ENCODE peak calls at places on chromosomes 5 and 9, in eight cellular contexts. U is coronary artery, C is body of pancreas, H is IMR-90, F is HL-60, Q is K562, W is prostate gland, D is epithelial cell of proximal tubule. Y is an unnamed sample.
A peak's percentile ranks its signal among the peaks of the same experiment; 100 is the strongest.

GRCh38 chr5:14491505-14491904 is 90.1 kb upstream of the OTULINL start:
- DNase-seq in U (no peak), C (no peak), H (peak; percentile 75), F (peak; percentile 37), Q (no peak), W (no peak), D (no peak), Y (peak; percentile 57)

GRCh38 chr9:86350006-86350755 is 4.0 kb downstream of the TUT7 start:
- DNase-seq in U (no peak), C (no peak), H (no peak), F (peak; percentile 30), Q (no peak), W (no peak), D (no peak), Y (no peak)

GRCh38 chr9:101736723-101737122 is 1.7 kb downstream of the GRIN3A start:
- DNase-seq in U (no peak), C (no peak), H (no peak), F (no peak), Q (no peak), W (no peak), D (no peak), Y (no peak)

GRCh38 chr9:133995012-133995896 is 3.1 kb upstream of the VAV2 start:
- DNase-seq in U (no peak), C (no peak), H (no peak), F (no peak), Q (no peak), W (no peak), D (no peak), Y (no peak)

GRCh38 chr9:96854073-96854876 is at the start of gene ZNF782:
- DNase-seq in U (peak; percentile 96), C (peak; percentile 96), H (peak; percentile 93), F (peak; percentile 91), Q (peak; percentile 93), W (peak; percentile 92), D (peak; percentile 54), Y (peak; percentile 95)

GRCh38 chr5:180135128-180135955 is 63.8 kb upstream of the RNF130 start:
- DNase-seq in U (peak; percentile 57), C (peak; percentile 39), H (peak; percentile 79), F (peak; percentile 67), Q (no peak), W (no peak), D (peak; percentile 26), Y (peak; percentile 57)

GRCh38 chr9:134983506-134984371 is 66.0 kb upstream of the FCN1 start:
- DNase-seq in U (no peak), C (no peak), H (no peak), F (no peak), Q (no peak), W (no peak), D (no peak), Y (no peak)

GRCh38 chr9:16029056-16029615 is 476.3 kb downstream of the CCDC171 start:
- DNase-seq in U (no peak), C (no peak), H (peak; percentile 63), F (no peak), Q (no peak), W (no peak), D (no peak), Y (peak; percentile 62)

GRCh38 chr9:36798350-36799065 is 225.8 kb downstream of the MELK start:
- DNase-seq in U (no peak), C (no peak), H (no peak), F (no peak), Q (peak; percentile 18), W (no peak), D (no peak), Y (no peak)

GRCh38 chr5:392431-392988 is 50.5 kb upstream of the EXOC3 start:
- DNase-seq in U (peak; percentile 59), C (peak; percentile 1), H (peak; percentile 58), F (peak; percentile 91), Q (peak; percentile 8), W (no peak), D (no peak), Y (peak; percentile 42)

GRCh38 chr5:167916706-167917105 is 374.7 kb upstream of the WWC1 start:
- DNase-seq in U (no peak), C (peak; percentile 18), H (peak; percentile 21), F (no peak), Q (no peak), W (no peak), D (no peak), Y (no peak)

DNA sequence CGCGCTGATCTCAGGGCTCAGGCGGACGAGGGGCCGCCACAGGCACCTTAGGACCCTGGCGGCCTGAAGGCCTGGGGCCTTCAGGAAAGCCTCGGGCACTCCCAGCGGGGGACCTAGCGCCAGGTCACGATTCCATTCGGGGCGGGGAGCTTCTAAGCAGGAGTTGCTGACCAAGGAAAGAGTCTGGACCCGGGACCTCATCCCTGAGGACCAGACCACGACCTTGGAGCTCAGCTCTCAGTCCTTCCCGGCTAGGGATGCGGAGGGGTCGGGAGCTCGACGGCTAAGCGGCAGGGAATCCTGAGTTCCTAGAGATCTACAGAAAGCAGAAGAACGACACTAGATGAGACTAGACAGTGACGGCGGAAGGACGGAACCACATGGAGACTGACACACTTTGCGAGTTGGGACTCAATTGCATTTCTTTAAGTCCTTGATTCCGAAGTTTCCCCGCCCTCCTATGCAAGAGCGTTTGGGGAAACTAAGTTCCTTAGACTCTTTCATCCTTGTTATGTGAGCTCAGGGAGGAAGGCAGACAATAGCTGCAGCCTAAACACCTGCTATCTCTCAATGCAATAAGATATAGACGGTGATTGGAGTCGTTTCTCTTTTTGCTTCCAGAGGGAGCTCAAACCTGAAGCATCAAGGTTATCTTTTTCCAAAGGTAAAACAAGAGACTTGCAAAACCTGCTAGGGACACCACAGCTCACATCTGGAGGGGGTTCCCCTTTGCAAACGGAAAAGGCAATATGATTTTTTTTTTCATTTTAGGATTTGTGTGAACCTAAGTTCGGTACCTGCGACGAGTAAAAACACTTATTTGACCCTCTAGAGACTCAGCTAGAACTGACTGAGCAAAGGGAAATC is 9.7 kb downstream of the NR2F1-AS1 start:
- DNase-seq in U (no peak), C (no peak), H (no peak), F (no peak), Q (no peak), W (no peak), D (no peak), Y (peak; percentile 36)
- H3K4me3 ChIP-seq in U (peak overlapping the region; percentile 54), C (no peak overlapping the region), H (no peak overlapping the region), F (no peak overlapping the region), Q (no peak overlapping the region), W (no peak overlapping the region), D (peak overlapping the region; percentile 52), Y (no peak overlapping the region)

DNA sequence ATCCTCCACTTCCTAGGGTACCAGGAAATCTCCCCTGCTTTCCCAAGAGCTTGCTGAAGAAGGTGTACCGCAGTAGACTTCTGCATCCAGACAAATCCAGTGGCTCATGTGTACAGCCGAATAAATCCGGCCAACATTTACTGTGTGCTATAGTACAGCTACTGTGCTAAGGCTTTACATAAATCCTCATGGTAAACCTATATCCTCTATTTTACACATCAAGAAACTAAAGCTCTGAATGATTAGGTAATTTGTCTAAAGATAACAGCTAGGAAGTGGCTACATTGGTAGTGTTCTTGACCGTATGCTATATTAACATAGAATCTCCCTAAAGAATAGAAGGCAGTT is 511 bp upstream of the WDR41 start:
- DNase-seq in U (no peak), C (no peak), H (no peak), F (no peak), Q (no peak), W (no peak), D (no peak), Y (no peak)
- TF ChIP-seq CTCF in U (no peak), C (no peak), H (no peak), F (no peak), Q (no peak), W (no peak), D (no peak), Y (no peak)

DNA sequence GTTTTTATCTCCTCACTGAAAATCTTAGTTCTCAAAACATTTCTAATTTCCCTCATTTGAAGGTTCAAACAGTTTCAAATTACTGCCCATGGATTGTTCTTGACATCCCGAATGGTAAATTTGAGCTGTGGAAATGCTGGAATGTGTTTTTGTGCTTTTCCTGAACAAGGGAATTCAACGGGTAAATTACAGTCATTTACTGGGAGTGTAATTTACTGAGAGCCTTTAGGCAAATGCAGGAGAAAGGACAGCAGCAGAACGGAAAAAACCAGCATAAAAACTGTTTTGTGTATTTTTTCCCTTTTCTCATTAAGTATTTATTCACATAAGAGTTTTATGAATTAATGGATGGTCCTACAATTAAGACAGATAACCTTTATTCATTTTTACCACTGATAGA is 139.2 kb downstream of the PBX3 start:
- DNase-seq in U (no peak), C (no peak), H (no peak), F (no peak), Q (no peak), W (no peak), D (no peak), Y (no peak)
- H3K4me3 ChIP-seq in U (no peak overlapping the region), C (no peak overlapping the region), H (no peak overlapping the region), F (no peak overlapping the region), Q (no peak overlapping the region), W (no peak overlapping the region), D (no peak overlapping the region), Y (no peak overlapping the region)

GRCh38 chr5:81517462-81517861 is 123.5 kb upstream of the ACOT12 start:
- DNase-seq in U (no peak), C (no peak), H (peak; percentile 65), F (no peak), Q (no peak), W (no peak), D (no peak), Y (no peak)

GRCh38 chr5:81513468-81513867 is 119.5 kb upstream of the ACOT12 start:
- DNase-seq in U (no peak), C (no peak), H (no peak), F (no peak), Q (no peak), W (no peak), D (no peak), Y (no peak)

GRCh38 chr5:81519217-81519905 is 125.4 kb upstream of the ACOT12 start:
- DNase-seq in U (no peak), C (no peak), H (no peak), F (no peak), Q (no peak), W (no peak), D (no peak), Y (no peak)

GRCh38 chr5:81513982-81514381 is 120.0 kb upstream of the ACOT12 start:
- DNase-seq in U (no peak), C (no peak), H (peak; percentile 10), F (no peak), Q (no peak), W (no peak), D (no peak), Y (peak; percentile 26)
- TF ChIP-seq CTCF in U (no peak), C (peak; percentile 39), H (peak; percentile 32), F (no peak), Q (no peak), W (peak; percentile 11), D (no peak), Y (peak; percentile 28)

GRCh38 chr5:178590924-178591423 is 781 bp upstream of the COL23A1 start:
- DNase-seq in U (no peak), C (no peak), H (peak; percentile 4), F (no peak), Q (no peak), W (no peak), D (no peak), Y (no peak)

GRCh38 chr5:178587793-178588611 is 2.2 kb downstream of the COL23A1 start:
- DNase-seq in U (no peak), C (no peak), H (no peak), F (no peak), Q (no peak), W (peak; percentile 45), D (no peak), Y (no peak)

GRCh38 chr5:178588769-178589168 is 1.4 kb downstream of the COL23A1 start:
- DNase-seq in U (no peak), C (no peak), H (no peak), F (no peak), Q (no peak), W (no peak), D (no peak), Y (no peak)

GRCh38 chr5:178590141-178590923 is at the start of gene COL23A1:
- DNase-seq in U (peak; percentile 76), C (peak; percentile 35), H (peak; percentile 43), F (peak; percentile 54), Q (peak; percentile 68), W (no peak), D (peak; percentile 22), Y (peak; percentile 53)

GRCh38 chr5:178589180-178590140 is 733 bp downstream of the COL23A1 start:
- DNase-seq in U (no peak), C (peak; percentile 10), H (peak; percentile 11), F (no peak), Q (peak; percentile 41), W (no peak), D (no peak), Y (no peak)
- H3K4me3 ChIP-seq in U (peak overlapping the region; percentile 78), C (no peak overlapping the region), H (peak overlapping the region; percentile 46), F (peak overlapping the region; percentile 76), Q (peak overlapping the region; percentile 33), W (peak overlapping the region; percentile 33), D (peak overlapping the region; percentile 50), Y (no peak overlapping the region)

Y was measured in astrocyte of the spinal cord.